ENCODE peak calls at places on chromosomes 1 and 21, in seven cellular contexts. O is stimulated activated effector memory CD8-positive, alpha-beta T cell treated with anti-CD3 and anti-CD28 coated beads, Interleukin-12 subunit alpha, Interleukin-12 subunit beta, amount 100 ng/mL, for 72 hours; V is endothelial cell; C is activated T-helper 1 cell treated with anti-CD3 and anti-CD28 coated beads, Interleukin-2, amount 50 U/mL, for 16 hours; W is sciatic nerve; D is central memory CD4-positive, alpha-beta T cell; H is HepG2. Y is an unnamed sample.

GRCh38 chr1:11730429-11730861 is 5.5 kb upstream of the AGTRAP start:
- DNase-seq in O (no peak), W (no peak), C (no peak), V (peak), D (peak), H (no peak), Y (no peak)

GRCh38 chr1:220363196-220363831 is 91.1 kb upstream of the RAB3GAP2 start:
- DNase-seq in H (no peak), C (no peak), D (no peak), O (no peak), V (no peak), W (no peak), Y (no peak)

GRCh38 chr21:42027804-42028753 is 17.9 kb upstream of the ZBTB21 start:
- DNase-seq in H (no peak), W (peak), C (no peak), V (no peak), D (no peak), O (no peak), Y (no peak)

GRCh38 chr1:10339815-10340214 is 59.0 kb upstream of the PGD start:
- DNase-seq in V (peak), C (no peak), W (no peak), O (no peak), D (no peak), H (no peak), Y (no peak)

GRCh38 chr1:46041974-46042373 is 90.5 kb downstream of the PIK3R3 start:
- DNase-seq in D (no peak), O (no peak), V (no peak), H (no peak), W (no peak), C (no peak), Y (no peak)

GRCh38 chr1:99606306-99606705 is 39.6 kb upstream of the PALMD start:
- DNase-seq in W (no peak), O (no peak), H (no peak), C (no peak), V (no peak), D (no peak), Y (no peak)

GRCh38 chr1:19496529-19496877 is 11.2 kb upstream of the CAPZB start:
- DNase-seq in W (no peak), D (no peak), H (no peak), O (no peak), C (no peak), V (no peak), Y (no peak)

GRCh38 chr1:212413902-212414327 is 771 bp downstream of the PACC1 start:
- DNase-seq in C (no peak), D (no peak), H (no peak), V (no peak), W (no peak), O (no peak), Y (no peak)

GRCh38 chr1:168467452-168467851 is 76.3 kb downstream of the XCL2 start:
- DNase-seq in H (no peak), O (no peak), W (no peak), C (no peak), V (no peak), D (no peak), Y (no peak)

GRCh38 chr1:215250913-215251312 is 168.4 kb downstream of the KCNK2 start:
- DNase-seq in W (no peak), H (no peak), O (no peak), D (no peak), C (no peak), V (no peak), Y (no peak)

GRCh38 chr1:159211331-159212136 is 6.9 kb downstream of the ACKR1 start:
- DNase-seq in O (peak), C (no peak), W (no peak), H (peak), V (peak), D (peak), Y (no peak)

GRCh38 chr1:189036628-189037027 is 1441.0 kb downstream of the BRINP3 start:
- DNase-seq in V (no peak), W (no peak), H (no peak), O (no peak), D (no peak), C (no peak), Y (no peak)

GRCh38 chr1:98315309-98315708 is 346.2 kb upstream of the SNX7 start:
- DNase-seq in O (no peak), C (no peak), H (no peak), D (no peak), W (no peak), V (no peak), Y (no peak)

GRCh38 chr1:206821493-206821892 is 43.9 kb upstream of the IL20 start:
- DNase-seq in C (no peak), V (no peak), D (no peak), O (no peak), H (no peak), W (no peak), Y (no peak)

GRCh38 chr1:176568185-176568584 is 105.2 kb downstream of the PAPPA2 start:
- DNase-seq in D (no peak), O (no peak), V (no peak), W (no peak), C (no peak), H (no peak), Y (no peak)

GRCh38 chr1:44676484-44677200 is 2.1 kb downstream of the ARMH1 start:
- DNase-seq in V (no peak), H (no peak), D (no peak), W (no peak), C (no peak), O (no peak), Y (no peak)

GRCh38 chr1:31238986-31239613 is 587 bp downstream of the NKAIN1 start:
- DNase-seq in V (peak), W (no peak), C (no peak), D (no peak), O (peak), H (no peak), Y (no peak)

GRCh38 chr1:118148034-118148433 is 37.0 kb downstream of the SPAG17 start:
- DNase-seq in O (no peak), W (no peak), C (no peak), D (no peak), V (no peak), H (no peak), Y (no peak)

GRCh38 chr1:234963180-234963903 is 165.3 kb downstream of the TOMM20 start:
- DNase-seq in C (peak), V (no peak), W (peak), H (peak), O (peak), D (peak), Y (no peak)

GRCh38 chr1:213122514-213122929 is 71.5 kb downstream of the RPS6KC1 start:
- DNase-seq in W (no peak), D (no peak), V (no peak), O (no peak), C (no peak), H (peak), Y (no peak)

GRCh38 chr1:109306832-109307362 is at the start of gene MYBPHL:
- DNase-seq in C (no peak), O (no peak), D (no peak), V (no peak), W (no peak), H (no peak), Y (no peak)

GRCh38 chr1:212648431-212648830 is 39.9 kb downstream of the ATF3 start:
- DNase-seq in V (no peak), C (no peak), W (no peak), D (no peak), H (no peak), O (peak), Y (no peak)

GRCh38 chr1:219085082-219085481 is 88.6 kb upstream of the LYPLAL1 start:
- DNase-seq in D (no peak), W (no peak), V (no peak), H (no peak), C (no peak), O (no peak), Y (no peak)

GRCh38 chr21:14879458-14879857 is 185.3 kb downstream of the NRIP1 start:
- DNase-seq in D (no peak), W (no peak), V (no peak), O (no peak), C (no peak), H (peak), Y (no peak)

GRCh38 chr1:15154480-15155036 is 1.0 kb downstream of the TMEM51 start:
- DNase-seq in O (no peak), C (no peak), V (peak), D (no peak), H (no peak), W (peak), Y (no peak)

GRCh38 chr1:229207916-229208315 is 63.0 kb upstream of the RAB4A start:
- DNase-seq in W (no peak), O (no peak), C (no peak), V (no peak), H (no peak), D (no peak), Y (no peak)

GRCh38 chr1:66119148-66119547 is 326.5 kb downstream of the PDE4B start:
- DNase-seq in V (no peak), W (no peak), H (no peak), O (no peak), C (no peak), D (no peak), Y (no peak)

GRCh38 chr1:97277891-97278662 is 556.5 kb downstream of the PTBP2 start:
- DNase-seq in D (no peak), V (no peak), H (no peak), O (no peak), W (no peak), C (no peak), Y (no peak)

GRCh38 chr1:233075045-233075444 is 124.6 kb downstream of the NTPCR start:
- DNase-seq in O (no peak), V (no peak), H (no peak), D (no peak), C (no peak), W (no peak), Y (no peak)

GRCh38 chr1:229131243-229132105 is 139.4 kb upstream of the RAB4A start:
- DNase-seq in H (peak), V (no peak), O (no peak), W (no peak), C (no peak), D (no peak), Y (no peak)

GRCh38 chr1:15948600-15949452 is 27.1 kb downstream of the ZBTB17 start:
- DNase-seq in C (no peak), W (peak), V (no peak), O (no peak), H (no peak), D (no peak), Y (no peak)

GRCh38 chr1:82321794-82322193 is 521.1 kb downstream of the ADGRL2 start:
- DNase-seq in D (no peak), W (no peak), C (no peak), O (no peak), V (no peak), H (no peak), Y (peak)